ENCODE peak calls at places on chromosomes 7 and 10, in six cellular contexts. One of them, this sample, is unnamed.

GRCh38 chr7:40749877-40750276 is 615.1 kb downstream of the SUGCT start:
- DNase-seq in transverse colon: no peak
- DNase-seq in tibial nerve: no peak
- DNase-seq in A549: no peak
- DNase-seq in SK-N-SH: no peak
- DNase-seq in stomach: no peak
- DNase-seq in this sample: no peak

GRCh38 chr7:51324206-51324884 is 7.7 kb upstream of the COBL start:
- DNase-seq in transverse colon: no peak
- DNase-seq in tibial nerve: no peak
- DNase-seq in A549: no peak
- DNase-seq in SK-N-SH: no peak
- DNase-seq in stomach: no peak
- DNase-seq in this sample: no peak

GRCh38 chr7:100682991-100683658 is 9.6 kb downstream of the GNB2 start:
- DNase-seq in transverse colon: no peak
- DNase-seq in tibial nerve: no peak
- DNase-seq in A549: no peak
- DNase-seq in SK-N-SH: peak; percentile 60
- DNase-seq in stomach: no peak
- DNase-seq in this sample: peak; percentile 25

GRCh38 chr10:15426558-15426957 is 55.5 kb upstream of the FAM171A1 start:
- DNase-seq in transverse colon: no peak
- DNase-seq in tibial nerve: no peak
- DNase-seq in A549: no peak
- DNase-seq in SK-N-SH: no peak
- DNase-seq in stomach: no peak
- DNase-seq in this sample: no peak

GRCh38 chr7:428896-429827 is 90.5 kb downstream of the PDGFA start:
- DNase-seq in transverse colon: no peak
- DNase-seq in tibial nerve: no peak
- DNase-seq in A549: no peak
- DNase-seq in SK-N-SH: no peak
- DNase-seq in stomach: no peak
- DNase-seq in this sample: no peak

GRCh38 chr7:158400601-158401225 is 186.9 kb downstream of the PTPRN2 start:
- DNase-seq in transverse colon: no peak
- DNase-seq in tibial nerve: no peak
- DNase-seq in A549: no peak
- DNase-seq in SK-N-SH: no peak
- DNase-seq in stomach: no peak
- DNase-seq in this sample: no peak

GRCh38 chr10:35555962-35556930 is 48.9 kb upstream of the GJD4 start:
- DNase-seq in transverse colon: no peak
- DNase-seq in tibial nerve: no peak
- DNase-seq in A549: no peak
- DNase-seq in SK-N-SH: no peak
- DNase-seq in stomach: no peak
- DNase-seq in this sample: no peak

GRCh38 chr7:104358743-104359142 is 30.3 kb downstream of the LHFPL3 start:
- DNase-seq in transverse colon: no peak
- DNase-seq in tibial nerve: no peak
- DNase-seq in A549: no peak
- DNase-seq in SK-N-SH: no peak
- DNase-seq in stomach: no peak
- DNase-seq in this sample: no peak

GRCh38 chr7:27182861-27183681 is 2.0 kb downstream of the HOXA11 start:
- DNase-seq in transverse colon: peak; percentile 20
- DNase-seq in tibial nerve: peak; percentile 13
- DNase-seq in A549: no peak
- DNase-seq in SK-N-SH: peak; percentile 55
- DNase-seq in stomach: peak; percentile 16
- DNase-seq in this sample: no peak

GRCh38 chr7:51369746-51370145 is 53.1 kb upstream of the COBL start:
- DNase-seq in transverse colon: no peak
- DNase-seq in tibial nerve: no peak
- DNase-seq in A549: peak; percentile 33
- DNase-seq in SK-N-SH: no peak
- DNase-seq in stomach: no peak
- DNase-seq in this sample: no peak

GRCh38 chr10:35517431-35518181 is 87.5 kb upstream of the GJD4 start:
- DNase-seq in transverse colon: no peak
- DNase-seq in tibial nerve: no peak
- DNase-seq in A549: no peak
- DNase-seq in SK-N-SH: no peak
- DNase-seq in stomach: no peak
- DNase-seq in this sample: no peak

GRCh38 chr7:86792260-86792659 is 148.6 kb downstream of the GRM3 start:
- DNase-seq in transverse colon: no peak
- DNase-seq in tibial nerve: no peak
- DNase-seq in A549: no peak
- DNase-seq in SK-N-SH: no peak
- DNase-seq in stomach: no peak
- DNase-seq in this sample: no peak

GRCh38 chr10:117673611-117674010 is 131.1 kb downstream of the EMX2 start:
- DNase-seq in transverse colon: no peak
- DNase-seq in tibial nerve: no peak
- DNase-seq in A549: no peak
- DNase-seq in SK-N-SH: no peak
- DNase-seq in stomach: no peak
- DNase-seq in this sample: no peak

GRCh38 chr7:133081119-133081604 is 728 bp downstream of the CHCHD3 start:
- DNase-seq in transverse colon: peak; percentile 19
- DNase-seq in tibial nerve: no peak
- DNase-seq in A549: no peak
- DNase-seq in SK-N-SH: peak; percentile 51
- DNase-seq in stomach: no peak
- DNase-seq in this sample: peak; percentile 24

GRCh38 chr7:139495726-139496125 is 12.3 kb upstream of the KLRG2 start:
- DNase-seq in transverse colon: no peak
- DNase-seq in tibial nerve: no peak
- DNase-seq in A549: no peak
- DNase-seq in SK-N-SH: no peak
- DNase-seq in stomach: no peak
- DNase-seq in this sample: no peak

GRCh38 chr7:22220947-22221346 is 136.0 kb downstream of the RAPGEF5 start:
- DNase-seq in transverse colon: no peak
- DNase-seq in tibial nerve: no peak
- DNase-seq in A549: no peak
- DNase-seq in SK-N-SH: no peak
- DNase-seq in stomach: no peak
- DNase-seq in this sample: no peak

GRCh38 chr10:6535365-6535764 is 44.7 kb downstream of the PRKCQ start:
- DNase-seq in transverse colon: no peak
- DNase-seq in tibial nerve: no peak
- DNase-seq in A549: no peak
- DNase-seq in SK-N-SH: no peak
- DNase-seq in stomach: no peak
- DNase-seq in this sample: no peak

GRCh38 chr7:105055084-105055483 is 41.1 kb downstream of the KMT2E start:
- DNase-seq in transverse colon: no peak
- DNase-seq in tibial nerve: no peak
- DNase-seq in A549: no peak
- DNase-seq in SK-N-SH: no peak
- DNase-seq in stomach: no peak
- DNase-seq in this sample: no peak

GRCh38 chr10:1050555-1050954 is 1.6 kb upstream of the IDI1 start:
- DNase-seq in transverse colon: peak; percentile 57
- DNase-seq in tibial nerve: no peak
- DNase-seq in A549: peak; percentile 62
- DNase-seq in SK-N-SH: no peak
- DNase-seq in stomach: no peak
- DNase-seq in this sample: no peak

GRCh38 chr7:2687881-2688318 is at the start of gene AMZ1:
- DNase-seq in transverse colon: no peak
- DNase-seq in tibial nerve: no peak
- DNase-seq in A549: no peak
- DNase-seq in SK-N-SH: peak; percentile 80
- DNase-seq in stomach: no peak
- DNase-seq in this sample: no peak

GRCh38 chr7:2689343-2689847 is 1.4 kb downstream of the AMZ1 start:
- DNase-seq in transverse colon: no peak
- DNase-seq in tibial nerve: no peak
- DNase-seq in A549: no peak
- DNase-seq in SK-N-SH: no peak
- DNase-seq in stomach: no peak
- DNase-seq in this sample: no peak

GRCh38 chr7:2691223-2691818 is 3.3 kb downstream of the AMZ1 start:
- DNase-seq in transverse colon: no peak
- DNase-seq in tibial nerve: no peak
- DNase-seq in A549: no peak
- DNase-seq in SK-N-SH: no peak
- DNase-seq in stomach: no peak
- DNase-seq in this sample: no peak

GRCh38 chr7:2688409-2689342 is 674 bp downstream of the AMZ1 start:
- DNase-seq in transverse colon: no peak
- DNase-seq in tibial nerve: no peak
- DNase-seq in A549: no peak
- DNase-seq in SK-N-SH: peak; percentile 72
- DNase-seq in stomach: no peak
- DNase-seq in this sample: no peak

DNA sequence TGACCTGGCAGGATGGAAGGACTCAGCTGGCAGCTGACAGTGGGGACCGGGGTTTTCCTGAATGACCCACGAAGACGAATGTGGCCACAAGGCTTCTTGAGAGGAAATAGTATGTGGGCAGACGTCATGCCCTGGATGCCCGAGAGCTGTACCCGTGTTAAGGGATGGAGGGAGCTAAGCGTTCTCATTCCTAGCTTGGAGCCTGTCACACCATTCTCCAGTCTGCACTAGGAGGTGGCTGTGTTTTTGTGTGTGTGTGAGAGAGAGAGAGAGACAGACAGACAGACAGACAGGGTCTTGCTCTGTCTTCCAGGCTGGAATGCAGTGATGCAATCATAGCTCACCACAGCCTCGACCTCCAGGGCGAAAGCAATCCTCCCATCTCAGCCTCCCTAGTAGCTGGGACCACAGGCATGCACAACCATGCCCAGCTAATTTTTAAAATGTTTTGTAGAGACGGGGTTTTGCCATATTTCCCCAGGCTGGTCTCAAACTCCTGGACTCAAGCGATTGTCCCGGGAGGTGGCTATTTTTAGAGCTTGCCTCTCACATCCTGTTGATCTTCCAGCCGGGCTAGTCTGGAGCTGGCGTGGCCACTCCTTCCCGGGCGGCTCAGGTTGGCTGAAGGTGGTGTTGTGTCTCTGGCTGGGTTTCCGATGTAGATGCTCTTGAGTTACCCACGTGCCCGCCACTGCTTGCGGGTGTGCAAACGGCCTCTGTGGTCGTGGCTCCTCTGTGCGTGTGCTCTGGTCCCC is 2.1 kb downstream of the AMZ1 start:
- DNase-seq in transverse colon: no peak
- DNase-seq in tibial nerve: no peak
- DNase-seq in A549: no peak
- DNase-seq in SK-N-SH: no peak
- DNase-seq in stomach: no peak
- DNase-seq in this sample: no peak
- TF ChIP-seq EP300 in transverse colon: no peak
- TF ChIP-seq EP300 in tibial nerve: no peak
- TF ChIP-seq EP300 in A549: no peak
- TF ChIP-seq EP300 in SK-N-SH: no peak
- TF ChIP-seq EP300 in stomach: no peak
- TF ChIP-seq EP300 in this sample: no peak

DNA sequence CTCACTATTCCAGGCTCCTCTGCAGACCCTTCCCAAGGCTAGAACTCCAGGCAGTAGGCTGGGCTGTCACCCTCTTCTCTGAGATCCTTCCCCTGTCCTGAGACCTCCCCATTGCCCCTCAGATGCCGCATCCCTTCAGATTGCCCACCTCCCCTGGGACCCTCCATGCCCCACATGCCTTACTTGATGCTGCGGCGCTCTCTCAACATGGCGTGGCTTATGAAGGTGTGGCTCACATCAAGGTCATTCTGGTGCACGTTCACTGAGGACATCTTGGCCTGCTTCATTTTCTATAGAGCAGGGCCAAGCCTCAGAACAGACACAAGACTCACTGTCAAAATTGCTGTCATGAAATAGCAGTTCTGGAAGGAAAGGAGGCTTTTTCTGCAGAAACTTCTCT is 34.7 kb upstream of the ZNF716 start:
- DNase-seq in transverse colon: no peak
- DNase-seq in tibial nerve: no peak
- DNase-seq in A549: no peak
- DNase-seq in SK-N-SH: no peak
- DNase-seq in stomach: no peak
- DNase-seq in this sample: no peak
- H3K9me3 ChIP-seq in transverse colon: no peaks in the 10 kb centered on the region
- H3K9me3 ChIP-seq in tibial nerve: no peaks in the 10 kb centered on the region
- H3K9me3 ChIP-seq in A549: no peaks in the 10 kb centered on the region
- H3K9me3 ChIP-seq in SK-N-SH: no peaks in the 10 kb centered on the region
- H3K9me3 ChIP-seq in stomach: peaks cover 37% of the 10 kb centered on the region
- H3K9me3 ChIP-seq in this sample: no peaks in the 10 kb centered on the region

GRCh38 chr10:51707392-51707791 is 8.0 kb upstream of the CSTF2T start:
- DNase-seq in transverse colon: no peak
- DNase-seq in tibial nerve: no peak
- DNase-seq in A549: no peak
- DNase-seq in SK-N-SH: no peak
- DNase-seq in stomach: no peak
- DNase-seq in this sample: no peak
- TF ChIP-seq EP300 in transverse colon: peak; percentile 15
- TF ChIP-seq EP300 in tibial nerve: no peak
- TF ChIP-seq EP300 in A549: no peak
- TF ChIP-seq EP300 in SK-N-SH: no peak
- TF ChIP-seq EP300 in stomach: no peak
- TF ChIP-seq EP300 in this sample: no peak

DNA sequence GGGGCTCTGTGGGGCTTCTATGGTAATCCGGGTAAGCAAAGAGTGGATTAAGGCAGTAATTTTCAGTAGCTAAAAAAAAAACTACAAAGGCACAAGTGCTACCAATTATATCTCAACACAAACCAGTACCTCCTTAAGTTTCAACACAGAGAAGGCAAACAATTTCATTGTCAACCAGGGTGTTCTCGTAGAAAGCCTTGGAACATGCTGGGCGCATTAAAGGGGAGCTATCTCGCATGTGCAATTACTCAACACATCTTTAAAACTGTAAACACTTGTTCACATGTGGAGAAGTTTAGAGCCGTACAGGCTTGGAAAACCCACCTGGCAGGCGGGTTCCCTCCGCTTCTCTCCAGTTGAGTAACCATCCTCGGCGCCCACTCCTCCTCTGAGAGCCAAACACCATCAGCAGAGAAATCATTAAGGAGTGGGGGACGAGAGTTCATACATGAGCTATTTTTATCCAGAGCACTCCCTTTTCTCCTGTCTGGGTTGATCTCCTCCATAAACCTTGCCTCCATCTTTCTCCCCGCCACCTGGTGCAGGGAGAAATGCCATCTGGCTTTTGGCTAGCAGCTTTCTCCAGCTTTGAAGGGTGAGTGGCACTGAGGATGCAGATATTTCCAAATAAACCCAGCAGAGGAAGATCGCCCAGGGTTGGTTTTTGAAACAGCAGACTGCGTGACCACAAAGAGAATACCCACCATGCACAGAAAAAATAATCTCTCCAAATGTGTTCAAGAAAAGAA is 287.1 kb downstream of the WDR11 start:
- DNase-seq in transverse colon: no peak
- DNase-seq in tibial nerve: no peak
- DNase-seq in A549: no peak
- DNase-seq in SK-N-SH: no peak
- DNase-seq in stomach: no peak
- DNase-seq in this sample: no peak
- H3K9me3 ChIP-seq in transverse colon: no peaks in the 10 kb centered on the region
- H3K9me3 ChIP-seq in tibial nerve: no peaks in the 10 kb centered on the region
- H3K9me3 ChIP-seq in A549: no peaks in the 10 kb centered on the region
- H3K9me3 ChIP-seq in SK-N-SH: no peaks in the 10 kb centered on the region
- H3K9me3 ChIP-seq in stomach: no peaks in the 10 kb centered on the region
- H3K9me3 ChIP-seq in this sample: no peaks in the 10 kb centered on the region

This sample was measured in ovary.